ENCODE peak calls at places on chromosomes 1 and 21, in six cellular contexts. T, D, I, Z, B and J are unnamed samples.
A peak's percentile ranks its signal among the peaks of the same experiment; 100 is the strongest.

GRCh38 chr1:81115422-81115821 is 685.3 kb upstream of the ADGRL2 start:
- DNase-seq in B (no peak), Z (no peak), D (no peak), I (no peak), T (no peak), J (no peak)

GRCh38 chr1:8025061-8025670 is 943 bp downstream of the ERRFI1 start:
- DNase-seq in T (no peak), Z (no peak), I (no peak), B (peak; percentile 17), D (no peak), J (no peak)

GRCh38 chr1:96918406-96918805 is 196.8 kb downstream of the PTBP2 start:
- DNase-seq in Z (no peak), T (peak; percentile 70), B (peak; percentile 74), D (no peak), I (peak; percentile 72), J (no peak)

GRCh38 chr1:65041014-65041413 is 74.7 kb upstream of the JAK1 start:
- DNase-seq in B (no peak), Z (no peak), D (no peak), I (no peak), T (no peak), J (no peak)

GRCh38 chr1:169137357-169137756 is 30.9 kb downstream of the ATP1B1 start:
- DNase-seq in B (no peak), Z (no peak), T (no peak), D (no peak), I (no peak), J (no peak)

GRCh38 chr1:231931846-231932454 is 305.4 kb downstream of the DISC1 start:
- DNase-seq in I (peak; percentile 23), Z (peak; percentile 9), B (no peak), D (no peak), T (no peak), J (no peak)

GRCh38 chr21:26717146-26717739 is 128.0 kb downstream of the ADAMTS1 start:
- DNase-seq in T (peak; percentile 50), I (peak; percentile 48), D (no peak), B (peak; percentile 35), Z (no peak), J (peak; percentile 6)

GRCh38 chr21:43619344-43619743 is 39.9 kb downstream of the HSF2BP start:
- DNase-seq in D (no peak), T (no peak), Z (no peak), I (no peak), B (no peak), J (no peak)

GRCh38 chr1:2821970-2822620 is 20.6 kb upstream of the TTC34 start:
- DNase-seq in T (no peak), B (no peak), I (no peak), Z (peak; percentile 38), D (no peak), J (no peak)

GRCh38 chr1:35851175-35851869 is 31.7 kb upstream of the AGO1 start:
- DNase-seq in Z (no peak), D (no peak), B (peak; percentile 88), T (peak; percentile 81), I (peak; percentile 30), J (no peak)

GRCh38 chr1:248421384-248421783 is 18.5 kb downstream of the OR2T1 start:
- DNase-seq in T (no peak), I (peak; percentile 1), B (no peak), Z (no peak), D (no peak), J (peak; percentile 8)

GRCh38 chr1:221706862-221707582 is 34.9 kb downstream of the DUSP10 start:
- DNase-seq in Z (no peak), T (no peak), D (no peak), I (no peak), B (no peak), J (no peak)

GRCh38 chr1:194865367-194865766 is 1679.0 kb upstream of the B3GALT2 start:
- DNase-seq in B (no peak), D (no peak), I (no peak), T (no peak), Z (no peak), J (no peak)

GRCh38 chr1:206117151-206117948 is at the start of gene AVPR1B:
- DNase-seq in D (no peak), Z (no peak), B (peak; percentile 34), T (peak; percentile 44), I (peak; percentile 64), J (no peak)

GRCh38 chr1:178928041-178928440 is 57.2 kb upstream of the ANGPTL1 start:
- DNase-seq in B (no peak), I (no peak), T (no peak), D (no peak), Z (no peak), J (no peak)

GRCh38 chr1:198656500-198656932 is 17.7 kb downstream of the PTPRC start:
- DNase-seq in I (peak; percentile 38), T (peak; percentile 16), Z (peak; percentile 87), B (no peak), D (peak; percentile 97), J (peak; percentile 97)

GRCh38 chr21:15896501-15896900 is 166.7 kb downstream of the USP25 start:
- DNase-seq in D (no peak), I (no peak), T (no peak), Z (no peak), B (no peak), J (no peak)

GRCh38 chr1:241513378-241513777 is 6.2 kb downstream of the FH start:
- DNase-seq in Z (no peak), I (no peak), B (no peak), T (no peak), D (no peak), J (no peak)

GRCh38 chr1:159880435-159880834 is 18.0 kb upstream of the VSIG8 start:
- DNase-seq in Z (no peak), D (no peak), B (no peak), I (no peak), T (no peak), J (no peak)

GRCh38 chr1:207015791-207016190 is 16.8 kb downstream of the C1orf116 start:
- DNase-seq in T (no peak), D (no peak), Z (no peak), B (no peak), I (no peak), J (no peak)

GRCh38 chr1:182726941-182727340 is 42.6 kb upstream of the RGS8 start:
- DNase-seq in T (no peak), I (no peak), D (no peak), B (no peak), Z (no peak), J (no peak)

GRCh38 chr1:10252508-10252907 is 42.1 kb downstream of the KIF1B start:
- DNase-seq in B (peak; percentile 56), D (no peak), T (peak; percentile 39), I (peak; percentile 72), Z (no peak), J (no peak)

GRCh38 chr1:21251773-21252471 is 38.3 kb downstream of the ECE1 start:
- DNase-seq in I (peak; percentile 95), D (peak; percentile 98), Z (no peak), B (peak; percentile 88), T (peak; percentile 94), J (no peak)

GRCh38 chr1:185319152-185319501 is 2.1 kb upstream of the IVNS1ABP start:
- DNase-seq in I (no peak), T (no peak), D (no peak), B (no peak), Z (no peak), J (no peak)
- H3K4me3 ChIP-seq in I (no peak overlapping the region), T (no peak overlapping the region), D (no peak overlapping the region), B (no peak overlapping the region), Z (no peak overlapping the region), J (no peak overlapping the region)

GRCh38 chr1:168005544-168005943 is 68.7 kb upstream of the MPC2 start:
- DNase-seq in D (no peak), Z (no peak), T (no peak), I (no peak), B (no peak), J (no peak)
- H3K4me3 ChIP-seq in D (no peak overlapping the region), Z (no peak overlapping the region), T (no peak overlapping the region), I (no peak overlapping the region), B (no peak overlapping the region), J (no peak overlapping the region)

GRCh38 chr1:167293057-167293456 is 72.4 kb downstream of the POU2F1 start:
- DNase-seq in B (no peak), I (no peak), Z (no peak), T (no peak), D (no peak), J (no peak)

GRCh38 chr1:167294528-167294927 is 73.8 kb downstream of the POU2F1 start:
- DNase-seq in T (peak; percentile 13), D (no peak), B (no peak), I (peak; percentile 9), Z (no peak), J (no peak)

GRCh38 chr1:167301355-167301754 is 80.7 kb downstream of the POU2F1 start:
- DNase-seq in D (no peak), T (peak; percentile 6), I (no peak), Z (no peak), B (no peak), J (no peak)

GRCh38 chr1:167298328-167298727 is 77.6 kb downstream of the POU2F1 start:
- DNase-seq in D (no peak), T (peak; percentile 17), I (no peak), Z (no peak), B (no peak), J (no peak)

DNA sequence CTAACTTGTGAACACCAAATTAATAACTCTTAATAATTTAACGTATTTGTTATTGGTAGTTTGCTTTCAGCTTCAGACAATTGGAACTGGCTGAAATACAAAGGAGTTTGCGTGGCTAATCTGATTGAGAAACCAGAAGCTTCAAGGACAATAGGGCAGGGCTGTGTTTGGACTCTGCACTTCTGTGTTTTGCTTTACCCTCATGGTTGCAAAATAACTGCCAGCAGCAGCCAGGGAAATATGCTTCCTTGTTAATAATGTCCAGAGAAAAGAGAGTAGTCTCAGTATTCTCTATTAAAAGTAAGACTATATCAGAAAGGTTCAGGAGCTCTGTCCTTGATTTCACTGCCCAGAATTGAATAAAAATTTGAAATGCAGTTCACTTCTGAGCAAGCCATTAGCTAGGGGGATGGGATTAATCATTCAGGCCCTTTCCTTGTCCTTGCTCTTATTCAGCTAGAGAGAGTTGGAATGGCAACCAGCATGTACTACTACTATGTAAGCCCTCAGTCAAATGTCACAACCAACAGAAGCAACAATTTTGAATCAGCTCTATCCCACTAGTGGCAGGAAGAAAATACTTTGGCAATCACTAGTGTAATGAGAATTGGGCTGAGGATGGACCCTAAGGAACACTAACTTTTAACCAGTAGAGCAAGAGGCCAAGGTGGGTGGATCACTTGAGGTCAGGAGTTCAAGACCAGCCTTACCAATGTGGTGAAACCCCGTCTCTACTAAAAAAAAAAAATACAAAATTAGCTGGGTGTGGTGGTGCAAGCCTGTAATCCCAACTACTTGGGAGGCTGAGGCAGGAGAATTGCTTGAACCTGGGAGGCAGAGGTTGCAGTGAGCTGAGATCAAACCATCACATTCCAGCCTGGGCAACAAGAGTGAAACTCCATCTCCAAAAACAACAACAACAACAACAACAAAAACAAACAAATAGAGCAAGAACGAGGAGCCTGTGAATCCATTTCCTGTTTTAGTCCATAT is 76.8 kb downstream of the POU2F1 start:
- DNase-seq in T (peak; percentile 54), B (peak; percentile 37), D (no peak), Z (no peak), I (peak; percentile 58), J (no peak)
- H3K4me3 ChIP-seq in T (no peak overlapping the region), B (no peak overlapping the region), D (no peak overlapping the region), Z (no peak overlapping the region), I (no peak overlapping the region), J (no peak overlapping the region)

GRCh38 chr1:11374079-11374747 is 101.2 kb downstream of the UBIAD1 start:
- DNase-seq in T (no peak), Z (no peak), B (no peak), I (no peak), D (no peak), J (peak; percentile 36)

GRCh38 chr1:11376981-11377583 is 101.9 kb upstream of the DISP3 start:
- DNase-seq in D (no peak), T (no peak), Z (no peak), I (no peak), B (no peak), J (no peak)

GRCh38 chr1:11374748-11375110 is 101.7 kb downstream of the UBIAD1 start:
- DNase-seq in T (no peak), B (no peak), D (no peak), Z (no peak), I (no peak), J (no peak)

GRCh38 chr1:11373029-11373964 is 100.3 kb downstream of the UBIAD1 start:
- DNase-seq in Z (no peak), I (no peak), B (no peak), D (no peak), T (no peak), J (no peak)
- H3K4me3 ChIP-seq in Z (no peak overlapping the region), I (no peak overlapping the region), B (no peak overlapping the region), D (no peak overlapping the region), T (no peak overlapping the region), J (no peak overlapping the region)